ENCODE peak calls at places on chromosomes 12 and 14, in eight cellular contexts. One of them, this sample, is unnamed.

GRCh38 chr14:23425169-23425568 is 10.3 kb downstream of the MYH7 start:
- DNase-seq in lung: no peak
- DNase-seq in RPMI8226: no peak
- DNase-seq in activated CD4-positive, alpha-beta T cell treated with anti-CD3 and anti-CD28 coated beads, Interleukin-2, amount 10 ng/mL, durations not matched to agents 7 days and 5 days: no peak
- DNase-seq in brain pericyte: no peak
- DNase-seq in psoas muscle: no peak
- DNase-seq in A549: no peak
- DNase-seq in NCI-H2029: no peak
- DNase-seq in this sample: no peak

GRCh38 chr14:83463500-83464098 is 1929.9 kb upstream of the SEL1L start:
- DNase-seq in lung: peak
- DNase-seq in RPMI8226: peak
- DNase-seq in activated CD4-positive, alpha-beta T cell treated with anti-CD3 and anti-CD28 coated beads, Interleukin-2, amount 10 ng/mL, durations not matched to agents 7 days and 5 days: peak
- DNase-seq in brain pericyte: peak
- DNase-seq in psoas muscle: no peak
- DNase-seq in A549: no peak
- DNase-seq in NCI-H2029: no peak
- DNase-seq in this sample: no peak

GRCh38 chr12:123962530-123962929 is 10.1 kb downstream of the CCDC92 start:
- DNase-seq in lung: no peak
- DNase-seq in RPMI8226: no peak
- DNase-seq in activated CD4-positive, alpha-beta T cell treated with anti-CD3 and anti-CD28 coated beads, Interleukin-2, amount 10 ng/mL, durations not matched to agents 7 days and 5 days: no peak
- DNase-seq in brain pericyte: no peak
- DNase-seq in psoas muscle: no peak
- DNase-seq in A549: no peak
- DNase-seq in NCI-H2029: no peak
- DNase-seq in this sample: no peak

GRCh38 chr14:105883066-105884005 is 357.0 kb downstream of the TMEM121 start:
- DNase-seq in lung: no peak
- DNase-seq in RPMI8226: no peak
- DNase-seq in activated CD4-positive, alpha-beta T cell treated with anti-CD3 and anti-CD28 coated beads, Interleukin-2, amount 10 ng/mL, durations not matched to agents 7 days and 5 days: no peak
- DNase-seq in brain pericyte: no peak
- DNase-seq in psoas muscle: peak
- DNase-seq in A549: no peak
- DNase-seq in NCI-H2029: no peak
- DNase-seq in this sample: no peak

GRCh38 chr12:6376079-6376941 is 947 bp upstream of the SCNN1A start:
- DNase-seq in lung: peak
- DNase-seq in RPMI8226: no peak
- DNase-seq in activated CD4-positive, alpha-beta T cell treated with anti-CD3 and anti-CD28 coated beads, Interleukin-2, amount 10 ng/mL, durations not matched to agents 7 days and 5 days: no peak
- DNase-seq in brain pericyte: no peak
- DNase-seq in psoas muscle: peak
- DNase-seq in A549: peak
- DNase-seq in NCI-H2029: no peak
- DNase-seq in this sample: no peak

GRCh38 chr12:124605869-124606774 is 38.7 kb upstream of the NCOR2 start:
- DNase-seq in lung: no peak
- DNase-seq in RPMI8226: no peak
- DNase-seq in activated CD4-positive, alpha-beta T cell treated with anti-CD3 and anti-CD28 coated beads, Interleukin-2, amount 10 ng/mL, durations not matched to agents 7 days and 5 days: no peak
- DNase-seq in brain pericyte: no peak
- DNase-seq in psoas muscle: no peak
- DNase-seq in A549: no peak
- DNase-seq in NCI-H2029: no peak
- DNase-seq in this sample: no peak

GRCh38 chr14:73312697-73313096 is 75.4 kb downstream of the PAPLN start:
- DNase-seq in lung: no peak
- DNase-seq in RPMI8226: no peak
- DNase-seq in activated CD4-positive, alpha-beta T cell treated with anti-CD3 and anti-CD28 coated beads, Interleukin-2, amount 10 ng/mL, durations not matched to agents 7 days and 5 days: no peak
- DNase-seq in brain pericyte: no peak
- DNase-seq in psoas muscle: no peak
- DNase-seq in A549: no peak
- DNase-seq in NCI-H2029: no peak
- DNase-seq in this sample: no peak

GRCh38 chr12:14167005-14167628 is 185.7 kb upstream of the GRIN2B start:
- DNase-seq in lung: peak
- DNase-seq in RPMI8226: peak
- DNase-seq in activated CD4-positive, alpha-beta T cell treated with anti-CD3 and anti-CD28 coated beads, Interleukin-2, amount 10 ng/mL, durations not matched to agents 7 days and 5 days: peak
- DNase-seq in brain pericyte: peak
- DNase-seq in psoas muscle: no peak
- DNase-seq in A549: peak
- DNase-seq in NCI-H2029: peak
- DNase-seq in this sample: peak